ENCODE peak calls at places on chromosome 22, in four cellular contexts. N is K562, C is HepG2, W is WTC11. K is an unnamed sample.

GRCh38 chr22:33028191-33028700 is 29.9 kb downstream of the SYN3 start:
- DNase-seq in N (no peak), C (no peak), W (no peak), K (no peak)

GRCh38 chr22:41576877-41577276 is 12.8 kb downstream of the PMM1 start:
- DNase-seq in N (peak; percentile 72), C (peak; percentile 82), W (peak; percentile 87), K (peak; percentile 60)

GRCh38 chr22:25627271-25627848 is 62.9 kb downstream of the GRK3 start:
- DNase-seq in N (no peak), C (no peak), W (no peak), K (no peak)

GRCh38 chr22:29626497-29627195 is 23.2 kb downstream of the NF2 start:
- DNase-seq in N (no peak), C (peak; percentile 15), W (no peak), K (no peak)

GRCh38 chr22:20494978-20495860 is at the start of gene KLHL22:
- DNase-seq in N (peak; percentile 95), C (peak; percentile 26), W (no peak), K (no peak)

GRCh38 chr22:18012528-18012927 is 11.8 kb downstream of the MICAL3 start:
- DNase-seq in N (no peak), C (no peak), W (no peak), K (no peak)

GRCh38 chr22:21032037-21032842 is at the start of gene SLC7A4:
- DNase-seq in N (no peak), C (no peak), W (peak; percentile 63), K (no peak)

GRCh38 chr22:38187413-38188212 is 6.0 kb upstream of the PLA2G6 start:
- DNase-seq in N (no peak), C (peak; percentile 56), W (no peak), K (no peak)

GRCh38 chr22:20783844-20784723 is 10.2 kb downstream of the SERPIND1 start:
- DNase-seq in N (peak; percentile 93), C (peak; percentile 70), W (peak; percentile 45), K (peak; percentile 30)

GRCh38 chr22:17703811-17704210 is 65.3 kb downstream of the BCL2L13 start:
- DNase-seq in N (no peak), C (no peak), W (no peak), K (no peak)

GRCh38 chr22:25364281-25364680 is 144.8 kb downstream of the CRYBB2 start:
- DNase-seq in N (no peak), C (no peak), W (no peak), K (no peak)

GRCh38 chr22:36322602-36322915 is 65.2 kb downstream of the MYH9 start:
- DNase-seq in N (no peak), C (no peak), W (no peak), K (no peak)

GRCh38 chr22:20773793-20774212 is at the start of gene SERPIND1:
- DNase-seq in N (no peak), C (peak; percentile 94), W (no peak), K (no peak)

GRCh38 chr22:21765909-21766529 is 30.4 kb upstream of the YPEL1 start:
- DNase-seq in N (no peak), C (no peak), W (no peak), K (no peak)

GRCh38 chr22:40588726-40589125 is 47.8 kb downstream of the MRTFA start:
- DNase-seq in N (no peak), C (peak; percentile 94), W (no peak), K (no peak)

GRCh38 chr22:28481725-28482124 is 197.9 kb downstream of the TTC28 start:
- DNase-seq in N (no peak), C (no peak), W (no peak), K (no peak)

GRCh38 chr22:49354516-49355205 is 473.0 kb downstream of the BRD1 start:
- DNase-seq in N (no peak), C (no peak), W (peak; percentile 7), K (no peak)

GRCh38 chr22:38733329-38734202 is 22.2 kb downstream of the SUN2 start:
- DNase-seq in N (peak; percentile 53), C (peak; percentile 16), W (peak; percentile 72), K (peak; percentile 60)

GRCh38 chr22:22384668-22385244 is 123.8 kb downstream of the ZNF280B start:
- DNase-seq in N (no peak), C (no peak), W (no peak), K (no peak)

GRCh38 chr22:43412808-43413785 is 1.3 kb downstream of the MPPED1 start:
- DNase-seq in N (no peak), C (no peak), W (no peak), K (no peak)

GRCh38 chr22:46357711-46358505 is 22.4 kb downstream of the TRMU start:
- DNase-seq in N (no peak), C (no peak), W (no peak), K (no peak)

GRCh38 chr22:21074092-21074715 is 28.5 kb downstream of the LRRC74B start:
- DNase-seq in N (no peak), C (no peak), W (no peak), K (peak; percentile 9)

GRCh38 chr22:37802310-37803194 is 5.2 kb upstream of the GCAT start:
- DNase-seq in N (peak; percentile 53), C (peak; percentile 54), W (peak; percentile 79), K (peak; percentile 45)

GRCh38 chr22:37932821-37933578 is 20.4 kb downstream of the C22orf23 start:
- DNase-seq in N (no peak), C (no peak), W (no peak), K (no peak)

GRCh38 chr22:24951942-24952836 is at the start of gene KIAA1671:
- DNase-seq in N (peak; percentile 92), C (peak; percentile 86), W (peak; percentile 98), K (peak; percentile 84)

GRCh38 chr22:32951081-32951806 is 106.9 kb downstream of the SYN3 start:
- DNase-seq in N (no peak), C (no peak), W (peak; percentile 55), K (no peak)

GRCh38 chr22:34855471-34855870 is 210.5 kb upstream of the ISX start:
- DNase-seq in N (no peak), C (no peak), W (no peak), K (no peak)

GRCh38 chr22:30948930-30949342 is 19.6 kb downstream of the MORC2 start:
- DNase-seq in N (no peak), C (no peak), W (no peak), K (peak; percentile 8)

DNA sequence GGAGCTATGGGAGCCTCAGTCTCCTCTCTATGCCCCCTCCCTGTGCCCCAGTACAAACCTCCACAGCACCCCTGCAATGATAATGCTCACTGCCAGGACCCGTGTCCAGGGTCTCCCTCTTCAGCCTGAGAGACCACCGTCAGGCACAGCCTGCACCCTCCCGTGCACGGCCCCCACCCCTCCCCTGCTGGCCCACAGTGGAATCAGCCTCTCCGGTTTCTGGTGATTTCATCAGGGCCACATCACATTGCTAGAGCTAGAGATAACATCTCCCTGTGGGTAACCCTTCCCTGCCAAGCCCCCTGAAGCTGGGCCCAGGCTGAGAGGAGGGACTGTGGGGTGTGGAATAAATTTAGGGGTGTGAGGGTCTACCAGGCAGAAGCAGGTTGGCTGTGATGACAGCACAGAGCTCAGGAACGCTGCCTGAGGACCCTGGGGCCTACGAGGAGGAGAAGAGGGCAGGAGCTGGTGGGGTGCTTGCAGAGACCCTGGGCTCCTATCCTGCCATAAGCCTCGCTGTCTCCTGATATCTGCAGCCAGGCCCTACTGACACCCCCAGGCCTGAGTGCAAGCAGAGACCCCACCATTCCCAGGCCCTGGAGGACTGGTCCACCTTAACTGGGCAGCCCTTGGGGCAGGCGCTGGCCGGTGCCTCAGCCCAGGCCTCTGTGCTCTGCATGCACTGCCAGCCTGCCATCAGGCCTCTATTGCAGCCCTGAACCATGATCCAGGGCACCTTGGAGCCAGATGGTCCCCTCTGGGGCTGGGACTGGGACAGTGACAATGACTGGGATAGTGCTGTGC is at the start of gene KLHDC7B:
- DNase-seq in N (no peak), C (no peak), W (no peak), K (no peak)
- TF ChIP-seq CTCF in N (no peak), C (no peak), W (no peak), K (no peak)

GRCh38 chr22:47572443-47572842 is 810.0 kb downstream of the TBC1D22A start:
- DNase-seq in N (no peak), C (no peak), W (no peak), K (no peak)
- TF ChIP-seq NR3C1 in N (no peak), C (no peak), W (no peak), K (no peak)

DNA sequence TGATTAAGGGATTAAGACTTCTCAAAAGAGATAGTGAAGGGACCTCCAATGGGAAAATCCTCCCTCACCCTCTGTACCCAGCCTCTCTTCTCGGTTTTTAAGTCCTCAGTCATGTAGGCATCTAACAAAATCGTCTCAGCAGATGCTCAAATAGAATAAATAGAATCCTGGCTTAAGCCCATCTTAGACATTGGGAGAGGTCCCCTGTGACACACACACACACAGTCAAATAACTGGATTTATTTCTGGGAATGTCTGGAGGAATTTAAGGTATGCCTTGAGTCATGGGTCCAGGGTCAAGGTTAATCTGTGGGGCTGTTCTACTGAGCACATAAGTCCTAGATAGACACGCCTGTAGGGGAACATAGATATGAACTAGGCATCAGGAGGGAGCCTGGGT is 478.2 kb downstream of the MIAT start:
- DNase-seq in N (no peak), C (peak; percentile 7), W (no peak), K (peak; percentile 78)
- TF ChIP-seq CTCF in N (no peak), C (no peak), W (no peak), K (no peak)

DNA sequence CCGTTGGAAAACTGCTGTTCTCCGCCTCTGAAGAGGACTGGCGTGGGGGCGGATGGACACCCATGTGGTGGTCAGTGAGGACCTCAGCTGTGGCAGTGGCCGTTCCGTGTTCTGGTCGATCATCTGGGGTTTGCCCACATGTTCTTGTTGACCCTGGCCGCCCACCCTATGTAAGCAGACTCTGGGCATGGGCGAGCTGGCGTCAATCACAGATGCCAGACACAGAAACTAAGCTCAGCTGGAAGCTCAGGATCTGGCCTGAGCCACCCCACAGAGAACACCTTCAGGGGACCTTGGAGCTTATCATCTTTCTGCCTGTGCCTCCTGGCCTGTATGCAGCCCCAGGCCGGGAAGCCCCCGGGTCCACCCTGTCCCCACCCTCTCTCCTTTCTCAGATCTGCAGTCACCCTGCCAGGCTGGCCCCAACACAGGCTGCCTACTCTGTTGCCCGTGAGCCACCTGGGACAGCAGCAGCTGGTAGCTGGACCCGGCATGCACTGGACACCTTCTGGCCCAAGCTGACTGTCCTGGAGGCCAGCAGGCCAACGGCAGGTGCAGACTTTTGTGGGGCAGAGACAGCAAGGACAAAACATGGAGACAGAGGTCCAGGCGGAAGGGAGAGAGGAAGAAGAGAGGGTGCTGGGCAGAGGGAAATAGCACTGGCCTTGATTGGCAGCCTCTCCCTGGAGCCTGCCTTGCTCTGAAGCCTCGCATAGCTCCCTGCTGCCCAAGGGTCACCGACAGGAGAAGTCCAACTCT is 91.5 kb downstream of the PHF21B start:
- DNase-seq in N (no peak), C (no peak), W (no peak), K (no peak)
- TF ChIP-seq NR3C1 in N (no peak), C (no peak), W (no peak), K (no peak)